ENCODE peak calls at places on chromosomes 2 and 18, in four cellular contexts. A is HCT116, E is HepG2, Q is K562. Z is an unnamed sample.
A peak's percentile ranks its signal among the peaks of the same experiment; 100 is the strongest.

GRCh38 chr18:60534539-60534938 is 162.0 kb upstream of the MC4R start:
- DNase-seq in A (no peak), Q (no peak), E (no peak), Z (no peak)

GRCh38 chr2:38750011-38750792 is 959 bp downstream of the SRSF7 start:
- DNase-seq in A (no peak), E (no peak), Q (peak; percentile 76), Z (no peak)

GRCh38 chr2:241798081-241798630 is 10.8 kb upstream of the NEU4 start:
- DNase-seq in E (no peak), A (no peak), Q (no peak), Z (no peak)

GRCh38 chr2:669323-669722 is 7.9 kb downstream of the TMEM18 start:
- DNase-seq in A (no peak), E (no peak), Q (no peak), Z (no peak)

GRCh38 chr2:8214221-8214620 is 467.6 kb upstream of the ID2 start:
- DNase-seq in Q (no peak), E (no peak), A (no peak), Z (no peak)

GRCh38 chr2:103165836-103166235 is 404.0 kb downstream of the TMEM182 start:
- DNase-seq in A (no peak), E (no peak), Q (no peak), Z (no peak)

GRCh38 chr2:237073552-237073951 is 12.1 kb upstream of the COPS8 start:
- DNase-seq in Q (no peak), E (no peak), A (no peak), Z (no peak)

GRCh38 chr2:195411219-195411687 is 245.8 kb upstream of the SLC39A10 start:
- DNase-seq in A (no peak), E (no peak), Q (no peak), Z (peak; percentile 57)

GRCh38 chr2:105683145-105683544 is 61.6 kb upstream of the NCK2 start:
- DNase-seq in E (no peak), A (no peak), Q (no peak), Z (no peak)

GRCh38 chr2:239429473-239430350 is 28.9 kb upstream of the HDAC4 start:
- DNase-seq in A (no peak), E (peak; percentile 28), Q (no peak), Z (no peak)

GRCh38 chr18:23743733-23744333 is 54.6 kb downstream of the LAMA3 start:
- DNase-seq in E (no peak), A (no peak), Q (no peak), Z (no peak)

GRCh38 chr2:70994055-70994444 is 623 bp downstream of the TEX261 start:
- DNase-seq in E (no peak), A (no peak), Q (no peak), Z (no peak)

GRCh38 chr2:9967053-9967775 is 15.7 kb downstream of the GRHL1 start:
- DNase-seq in E (no peak), A (no peak), Q (peak; percentile 85), Z (peak; percentile 53)

GRCh38 chr2:5467506-5467905 is 224.7 kb upstream of the SOX11 start:
- DNase-seq in E (no peak), A (no peak), Q (no peak), Z (no peak)

GRCh38 chr2:146602383-146602782 is 1242.4 kb upstream of the ACVR2A start:
- DNase-seq in A (no peak), Q (no peak), E (no peak), Z (no peak)

GRCh38 chr18:33372442-33372841 is 68.1 kb downstream of the CCDC178 start:
- DNase-seq in E (no peak), A (no peak), Q (no peak), Z (no peak)

GRCh38 chr2:145682536-145683157 is 1162.7 kb upstream of the ZEB2 start:
- DNase-seq in A (no peak), Q (no peak), E (no peak), Z (no peak)

GRCh38 chr2:73291461-73292315 is 1.7 kb downstream of the EGR4 start:
- DNase-seq in E (no peak), A (no peak), Q (no peak), Z (no peak)

GRCh38 chr2:72980535-72981217 is 63.4 kb downstream of the EMX1 start:
- DNase-seq in A (peak; percentile 10), E (no peak), Q (no peak), Z (no peak)

GRCh38 chr18:23498877-23499570 is 4.3 kb upstream of the RMC1 start:
- DNase-seq in A (peak; percentile 59), E (peak; percentile 62), Q (peak; percentile 81), Z (no peak)

GRCh38 chr18:49892148-49892924 is 79.0 kb upstream of the ACAA2 start:
- DNase-seq in E (peak; percentile 39), Q (no peak), A (peak; percentile 44), Z (no peak)

GRCh38 chr2:20578895-20579825 is 71.7 kb downstream of the HS1BP3 start:
- DNase-seq in E (peak; percentile 100), A (peak; percentile 92), Q (peak; percentile 86), Z (peak; percentile 74)

GRCh38 chr2:113160248-113160647 is 13.5 kb upstream of the PSD4 start:
- DNase-seq in Q (no peak), E (no peak), A (no peak), Z (no peak)

GRCh38 chr2:232520088-232520487 is at the start of gene PRSS56:
- DNase-seq in E (no peak), Q (no peak), A (no peak), Z (no peak)

GRCh38 chr18:29191263-29191662 is 1014.3 kb upstream of the CDH2 start:
- DNase-seq in E (peak; percentile 1), Q (no peak), A (no peak), Z (no peak)

GRCh38 chr18:48139427-48140347 is 209.2 kb upstream of the SMAD2 start:
- DNase-seq in A (no peak), Q (no peak), E (no peak), Z (no peak)

GRCh38 chr2:187500585-187501359 is 52.7 kb upstream of the CALCRL start:
- DNase-seq in E (peak; percentile 65), A (peak; percentile 23), Q (peak; percentile 13), Z (no peak)

GRCh38 chr2:102632380-102633175 is 13.2 kb downstream of the SLC9A2 start:
- DNase-seq in Q (no peak), A (no peak), E (no peak), Z (no peak)

GRCh38 chr2:181886192-181886591 is 5.3 kb upstream of the ITPRID2 start:
- DNase-seq in A (no peak), E (no peak), Q (no peak), Z (no peak)

GRCh38 chr2:239285071-239285931 is 115.5 kb downstream of the HDAC4 start:
- DNase-seq in E (peak; percentile 54), A (no peak), Q (peak; percentile 42), Z (no peak)

GRCh38 chr2:36376992-36377738 is 21.6 kb downstream of the CRIM1 start:
- DNase-seq in Q (no peak), A (no peak), E (no peak), Z (no peak)
- H3K4me1 ChIP-seq in Q (no peaks in the 10 kb centered on the region), A (peaks cover 80% of the 10 kb centered on the region), E (peaks cover 100% of the 10 kb centered on the region), Z (no peaks in the 10 kb centered on the region)

DNA sequence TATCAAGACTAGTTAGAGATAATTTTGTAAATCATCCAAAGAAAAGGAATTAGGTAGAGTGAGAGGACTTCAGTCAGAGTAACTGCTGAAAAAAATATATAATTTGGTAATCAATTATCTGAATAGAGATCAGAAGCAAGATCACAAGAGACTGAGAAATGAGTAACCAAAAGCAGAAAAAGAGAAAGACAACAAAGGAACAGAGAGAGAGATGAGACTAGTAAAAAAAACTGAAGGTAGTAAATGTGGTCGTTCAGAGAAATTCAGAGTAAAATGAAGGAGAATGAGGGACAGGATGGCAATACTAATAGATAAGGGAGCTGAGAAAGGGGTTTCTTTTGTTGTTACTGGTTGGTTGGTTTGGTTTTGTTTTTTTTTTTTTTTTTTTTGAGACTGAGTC is 16.5 kb downstream of the STRN start:
- DNase-seq in Q (no peak), A (no peak), E (no peak), Z (no peak)
- TF ChIP-seq ATF3 in Q (no peak), A (no peak), E (no peak), Z (no peak)

GRCh38 chr2:42112418-42112817 is 56.7 kb upstream of the EML4 start:
- DNase-seq in E (no peak), Q (no peak), A (no peak), Z (no peak)
- H3K4me1 ChIP-seq in E (peaks cover 95% of the 10 kb centered on the region), Q (no peaks in the 10 kb centered on the region), A (peaks cover 4% of the 10 kb centered on the region), Z (peaks cover 13% of the 10 kb centered on the region)

GRCh38 chr2:134314202-134314601 is 60.3 kb downstream of the MGAT5 start:
- DNase-seq in A (no peak), E (no peak), Q (no peak), Z (no peak)
- TF ChIP-seq ATF3 in A (no peak), E (no peak), Q (no peak), Z (no peak)

GRCh38 chr2:68386362-68386761 is 21.3 kb downstream of the PLEK start:
- DNase-seq in Q (no peak), E (no peak), A (no peak), Z (no peak)

GRCh38 chr2:68385907-68386287 is 20.8 kb downstream of the PLEK start:
- DNase-seq in E (no peak), Q (no peak), A (no peak), Z (no peak)

GRCh38 chr2:68383778-68384177 is 18.7 kb downstream of the PLEK start:
- DNase-seq in Q (no peak), A (no peak), E (no peak), Z (no peak)

GRCh38 chr2:68385232-68385906 is 20.3 kb downstream of the PLEK start:
- DNase-seq in Q (no peak), A (no peak), E (no peak), Z (peak; percentile 95)

GRCh38 chr2:68384485-68385107 is 19.5 kb downstream of the PLEK start:
- DNase-seq in E (no peak), Q (no peak), A (no peak), Z (no peak)
- H3K4me1 ChIP-seq in E (peaks cover 5% of the 10 kb centered on the region), Q (no peaks in the 10 kb centered on the region), A (no peaks in the 10 kb centered on the region), Z (peaks cover 91% of the 10 kb centered on the region)